ENCODE peak calls at places on chromosome 21, in five cellular contexts. N, S, U, H and X are unnamed samples.

GRCh38 chr21:18387994-18388393 is 15.6 kb downstream of the TMPRSS15 start:
- DNase-seq in N (no peak), S (no peak), U (no peak), H (no peak), X (no peak)

GRCh38 chr21:36873511-36873910 is 93.0 kb downstream of the HLCS start:
- DNase-seq in N (no peak), S (no peak), U (no peak), H (no peak), X (no peak)

GRCh38 chr21:36429672-36430546 is 44.7 kb downstream of the CHAF1B start:
- DNase-seq in N (peak), S (peak), U (peak), H (peak), X (peak)

GRCh38 chr21:41435728-41436127 is 9.7 kb downstream of the MX1 start:
- DNase-seq in N (no peak), S (no peak), U (no peak), H (no peak), X (no peak)

GRCh38 chr21:14453339-14453738 is 70.4 kb upstream of the HSPA13 start:
- DNase-seq in N (no peak), S (no peak), U (no peak), H (no peak), X (no peak)

GRCh38 chr21:34822957-34823356 is 154.2 kb downstream of the CLIC6 start:
- DNase-seq in N (no peak), S (no peak), U (no peak), H (no peak), X (peak)

GRCh38 chr21:33708874-33709273 is 66.6 kb downstream of the ITSN1 start:
- DNase-seq in N (no peak), S (no peak), U (no peak), H (no peak), X (no peak)

GRCh38 chr21:43868461-43868860 is 3.4 kb downstream of the AGPAT3 start:
- DNase-seq in N (no peak), S (no peak), U (peak), H (peak), X (no peak)

GRCh38 chr21:43608225-43608624 is 51.1 kb downstream of the HSF2BP start:
- DNase-seq in N (no peak), S (no peak), U (no peak), H (no peak), X (peak)

GRCh38 chr21:25639167-25639921 is at the start of gene JAM2:
- DNase-seq in N (peak), S (no peak), U (peak), H (no peak), X (no peak)

GRCh38 chr21:45292399-45293213 is 4.9 kb upstream of the POFUT2 start:
- DNase-seq in N (peak), S (peak), U (peak), H (peak), X (peak)

GRCh38 chr21:33428669-33429068 is 25.5 kb downstream of the IFNGR2 start:
- DNase-seq in N (no peak), S (no peak), U (no peak), H (no peak), X (peak)

GRCh38 chr21:31416465-31416864 is 72.4 kb upstream of the TIAM1 start:
- DNase-seq in N (no peak), S (no peak), U (no peak), H (peak), X (peak)

GRCh38 chr21:39866093-39866492 is 1.1 kb upstream of the PCP4 start:
- DNase-seq in N (no peak), S (no peak), U (no peak), H (no peak), X (no peak)

GRCh38 chr21:44057960-44058651 is 46.0 kb downstream of the TRAPPC10 start:
- DNase-seq in N (no peak), S (no peak), U (no peak), H (no peak), X (no peak)

GRCh38 chr21:38322551-38322950 is 65.8 kb downstream of the KCNJ15 start:
- DNase-seq in N (no peak), S (no peak), U (no peak), H (no peak), X (peak)

GRCh38 chr21:38567577-38568360 is 69.5 kb upstream of the ERG start:
- DNase-seq in N (peak), S (peak), U (no peak), H (no peak), X (peak)

GRCh38 chr21:31195334-31196015 is 148.6 kb downstream of the TIAM1 start:
- DNase-seq in N (no peak), S (no peak), U (no peak), H (no peak), X (no peak)

GRCh38 chr21:39523398-39523797 is 71.6 kb downstream of the SH3BGR start:
- DNase-seq in N (no peak), S (no peak), U (peak), H (peak), X (no peak)

GRCh38 chr21:42102516-42102915 is 31.4 kb downstream of the UMODL1 start:
- DNase-seq in N (no peak), S (no peak), U (no peak), H (no peak), X (no peak)

GRCh38 chr21:36966846-36967657 is 583 bp upstream of the HLCS start:
- DNase-seq in N (no peak), S (no peak), U (no peak), H (no peak), X (peak)

GRCh38 chr21:27564684-27565280 is 597.9 kb upstream of the ADAMTS5 start:
- DNase-seq in N (peak), S (peak), U (peak), H (peak), X (peak)

GRCh38 chr21:42561742-42562141 is 48.1 kb downstream of the SLC37A1 start:
- DNase-seq in N (no peak), S (no peak), U (no peak), H (no peak), X (no peak)

GRCh38 chr21:45448810-45449657 is 44.1 kb downstream of the COL18A1 start:
- DNase-seq in N (no peak), S (no peak), U (peak), H (no peak), X (no peak)

GRCh38 chr21:29873908-29874307 is 65.9 kb downstream of the GRIK1 start:
- DNase-seq in N (no peak), S (no peak), U (no peak), H (no peak), X (no peak)